ENCODE peak calls at places on chromosome X, in seven cellular contexts. C, Y, S, L, K, F and U are unnamed samples.

GRCh38 chrX:50691820-50692219 is 122.2 kb downstream of the SHROOM4 start:
- DNase-seq in C (peak), Y (peak), S (peak), L (no peak), K (peak), F (peak), U (no peak)

GRCh38 chrX:16892504-16893362 is 22.6 kb upstream of the RBBP7 start:
- DNase-seq in C (peak), Y (peak), S (peak), L (peak), K (no peak), F (peak), U (peak)

GRCh38 chrX:18789916-18790315 is 82.5 kb downstream of the PPEF1 start:
- DNase-seq in C (no peak), Y (no peak), S (no peak), L (no peak), K (no peak), F (no peak), U (no peak)

GRCh38 chrX:31500920-31501319 is 429.1 kb upstream of the FTHL17 start:
- DNase-seq in C (no peak), Y (no peak), S (no peak), L (no peak), K (no peak), F (no peak), U (no peak)

GRCh38 chrX:56751071-56751470 is 22.0 kb downstream of the NBDY start:
- DNase-seq in C (no peak), Y (no peak), S (no peak), L (no peak), K (no peak), F (no peak), U (no peak)

GRCh38 chrX:43731086-43731485 is 75.0 kb downstream of the MAOA start:
- DNase-seq in C (no peak), Y (no peak), S (no peak), L (no peak), K (no peak), F (no peak), U (no peak)

GRCh38 chrX:13939741-13940597 is 89.7 kb downstream of the GEMIN8 start:
- DNase-seq in C (no peak), Y (no peak), S (no peak), L (no peak), K (no peak), F (no peak), U (no peak)

GRCh38 chrX:136121788-136122187 is 25.5 kb upstream of the FHL1 start:
- DNase-seq in C (no peak), Y (no peak), S (no peak), L (no peak), K (no peak), F (no peak), U (no peak)

GRCh38 chrX:119007189-119007770 is 32.9 kb downstream of the LONRF3 start:
- DNase-seq in C (no peak), Y (no peak), S (no peak), L (no peak), K (no peak), F (no peak), U (no peak)

GRCh38 chrX:70196961-70197805 is 19.9 kb downstream of the DGAT2L6 start:
- DNase-seq in C (peak), Y (peak), S (peak), L (no peak), K (peak), F (peak), U (peak)

GRCh38 chrX:103747199-103747598 is 29.4 kb upstream of the PLP1 start:
- DNase-seq in C (no peak), Y (no peak), S (no peak), L (no peak), K (no peak), F (no peak), U (no peak)

GRCh38 chrX:119618439-119618838 is 12.2 kb upstream of the NKRF start:
- DNase-seq in C (no peak), Y (no peak), S (no peak), L (no peak), K (no peak), F (no peak), U (no peak)

GRCh38 chrX:115892787-115893671 is 277.5 kb upstream of the AGTR2 start:
- DNase-seq in C (peak), Y (peak), S (peak), L (peak), K (no peak), F (peak), U (peak)

GRCh38 chrX:50117477-50117876 is 83.3 kb downstream of the AKAP4 start:
- DNase-seq in C (no peak), Y (no peak), S (no peak), L (no peak), K (no peak), F (no peak), U (no peak)

GRCh38 chrX:97633798-97634197 is 750.1 kb downstream of the RPA4 start:
- DNase-seq in C (no peak), Y (no peak), S (no peak), L (no peak), K (no peak), F (no peak), U (no peak)

GRCh38 chrX:19893722-19894121 is 6.3 kb upstream of the SH3KBP1 start:
- DNase-seq in C (no peak), Y (no peak), S (no peak), L (no peak), K (no peak), F (peak), U (no peak)

GRCh38 chrX:136780738-136781137 is at the start of gene ARHGEF6:
- DNase-seq in C (no peak), Y (no peak), S (no peak), L (no peak), K (no peak), F (no peak), U (no peak)

GRCh38 chrX:48107717-48108116 is 22.7 kb upstream of the SPACA5B start:
- DNase-seq in C (peak), Y (no peak), S (no peak), L (no peak), K (no peak), F (no peak), U (no peak)

GRCh38 chrX:41350976-41351569 is 17.1 kb downstream of the DDX3X start:
- DNase-seq in C (no peak), Y (no peak), S (no peak), L (no peak), K (no peak), F (no peak), U (no peak)

GRCh38 chrX:34377645-34378044 is 245.5 kb upstream of the FAM47A start:
- DNase-seq in C (no peak), Y (no peak), S (no peak), L (no peak), K (no peak), F (no peak), U (no peak)

GRCh38 chrX:155048997-155049619 is 21.8 kb downstream of the CMC4 start:
- DNase-seq in C (peak), Y (no peak), S (peak), L (no peak), K (no peak), F (peak), U (peak)

GRCh38 chrX:70481871-70482270 is 37.2 kb downstream of the DLG3 start:
- DNase-seq in C (no peak), Y (no peak), S (no peak), L (no peak), K (no peak), F (no peak), U (no peak)

GRCh38 chrX:38403834-38404233 is 51.4 kb downstream of the OTC start:
- DNase-seq in C (no peak), Y (no peak), S (no peak), L (no peak), K (no peak), F (no peak), U (no peak)

GRCh38 chrX:130788786-130789581 is 114.0 kb downstream of the ENOX2 start:
- DNase-seq in C (no peak), Y (no peak), S (no peak), L (no peak), K (no peak), F (no peak), U (no peak)

GRCh38 chrX:39899059-39899458 is 198.7 kb downstream of the BCOR start:
- DNase-seq in C (no peak), Y (no peak), S (no peak), L (no peak), K (no peak), F (no peak), U (no peak)
- TF ChIP-seq SIN3A in C (no peak), Y (no peak), S (no peak), L (no peak), K (no peak), F (no peak), U (no peak)

GRCh38 chrX:86148594-86148993 is 343 bp downstream of the DACH2 start:
- DNase-seq in C (no peak), Y (no peak), S (no peak), L (no peak), K (no peak), F (no peak), U (no peak)
- TF ChIP-seq SIN3A in C (no peak), Y (no peak), S (no peak), L (no peak), K (no peak), F (no peak), U (no peak)

GRCh38 chrX:15298201-15298600 is 17.2 kb downstream of the ASB11 start:
- DNase-seq in C (no peak), Y (no peak), S (no peak), L (no peak), K (no peak), F (no peak), U (no peak)

GRCh38 chrX:15293471-15293870 is 22.0 kb downstream of the ASB11 start:
- DNase-seq in C (no peak), Y (no peak), S (no peak), L (no peak), K (no peak), F (no peak), U (no peak)

GRCh38 chrX:15298780-15299179 is 16.7 kb downstream of the ASB11 start:
- DNase-seq in C (no peak), Y (no peak), S (no peak), L (no peak), K (no peak), F (no peak), U (no peak)

DNA sequence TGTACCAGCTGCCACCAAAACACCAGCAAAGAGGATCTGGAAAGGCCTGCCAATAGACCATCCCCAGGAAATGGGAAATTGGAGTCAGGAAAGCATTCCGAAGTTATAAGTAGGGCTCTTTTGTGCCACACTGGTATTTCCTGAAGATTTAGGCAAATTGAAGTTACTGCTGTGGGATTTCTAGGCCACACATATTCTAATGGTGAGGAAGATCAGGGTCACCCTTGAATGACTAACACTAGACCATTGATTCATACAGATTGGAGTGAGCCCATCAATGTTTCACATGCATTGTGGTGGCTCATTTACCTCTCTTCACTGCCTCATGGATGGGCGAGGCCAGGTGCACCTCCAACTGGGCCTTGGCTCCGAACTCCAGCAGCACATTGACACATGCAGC is 22.6 kb downstream of the ASB11 start:
- DNase-seq in C (no peak), Y (no peak), S (no peak), L (no peak), K (no peak), F (no peak), U (no peak)
- TF ChIP-seq SIN3A in C (no peak), Y (no peak), S (no peak), L (no peak), K (no peak), F (no peak), U (no peak)

GRCh38 chrX:123331859-123332258 is 147.8 kb downstream of the GRIA3 start:
- DNase-seq in C (no peak), Y (no peak), S (no peak), L (no peak), K (no peak), F (no peak), U (no peak)

GRCh38 chrX:123339201-123339905 is 155.3 kb downstream of the GRIA3 start:
- DNase-seq in C (no peak), Y (no peak), S (no peak), L (no peak), K (no peak), F (no peak), U (no peak)

GRCh38 chrX:123338240-123338639 is 154.2 kb downstream of the GRIA3 start:
- DNase-seq in C (no peak), Y (no peak), S (no peak), L (no peak), K (no peak), F (no peak), U (no peak)

GRCh38 chrX:123340691-123341090 is 156.6 kb downstream of the GRIA3 start:
- DNase-seq in C (no peak), Y (no peak), S (no peak), L (no peak), K (no peak), F (no peak), U (no peak)

GRCh38 chrX:123336666-123337065 is 152.6 kb downstream of the GRIA3 start:
- DNase-seq in C (no peak), Y (no peak), S (no peak), L (no peak), K (no peak), F (no peak), U (no peak)
- TF ChIP-seq SIN3A in C (no peak), Y (no peak), S (no peak), L (no peak), K (no peak), F (no peak), U (no peak)

GRCh38 chrX:154012336-154012991 is 7.2 kb downstream of the IRAK1 start:
- DNase-seq in C (no peak), Y (no peak), S (no peak), L (no peak), K (no peak), F (peak), U (no peak)

GRCh38 chrX:154011376-154012335 is 8.0 kb downstream of the IRAK1 start:
- DNase-seq in C (no peak), Y (no peak), S (no peak), L (no peak), K (no peak), F (no peak), U (no peak)

GRCh38 chrX:154014429-154015380 is 5.0 kb downstream of the IRAK1 start:
- DNase-seq in C (no peak), Y (no peak), S (no peak), L (no peak), K (no peak), F (no peak), U (no peak)

GRCh38 chrX:154013614-154014360 is 5.9 kb downstream of the IRAK1 start:
- DNase-seq in C (peak), Y (no peak), S (peak), L (no peak), K (peak), F (no peak), U (no peak)

DNA sequence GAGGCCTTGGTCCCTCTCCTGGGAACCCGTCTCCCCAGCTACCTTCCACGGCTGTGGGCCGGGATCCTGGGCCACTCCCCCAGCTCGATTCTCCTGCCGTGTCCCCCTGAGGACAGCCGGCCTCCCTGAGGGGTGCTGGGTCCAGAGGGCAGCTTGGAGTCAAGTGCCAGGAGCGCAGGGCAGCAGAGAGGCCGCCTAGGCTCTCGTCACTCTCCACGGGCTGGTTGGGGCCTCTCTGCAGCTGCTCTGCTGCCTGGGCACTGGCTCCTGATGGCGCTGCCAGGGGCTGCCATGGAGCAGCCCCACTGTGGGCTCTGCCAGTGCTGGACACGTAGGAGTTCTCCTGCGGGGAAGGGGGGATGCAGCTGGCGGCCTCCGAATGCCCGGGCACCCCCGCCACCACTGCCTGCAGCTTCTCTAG is 6.7 kb downstream of the IRAK1 start:
- DNase-seq in C (no peak), Y (no peak), S (no peak), L (no peak), K (no peak), F (no peak), U (no peak)
- TF ChIP-seq SIN3A in C (no peak), Y (no peak), S (no peak), L (no peak), K (no peak), F (no peak), U (no peak)

GRCh38 chrX:23787745-23788118 is 4.8 kb downstream of the SAT1 start:
- DNase-seq in C (no peak), Y (no peak), S (no peak), L (no peak), K (no peak), F (no peak), U (no peak)
- TF ChIP-seq SIN3A in C (no peak), Y (no peak), S (no peak), L (no peak), K (no peak), F (no peak), U (no peak)

GRCh38 chrX:57951666-57952319 is 41.5 kb upstream of the ZXDA start:
- DNase-seq in C (no peak), Y (no peak), S (no peak), L (no peak), K (no peak), F (no peak), U (no peak)
- TF ChIP-seq SIN3A in C (no peak), Y (no peak), S (no peak), L (no peak), K (no peak), F (no peak), U (no peak)

DNA sequence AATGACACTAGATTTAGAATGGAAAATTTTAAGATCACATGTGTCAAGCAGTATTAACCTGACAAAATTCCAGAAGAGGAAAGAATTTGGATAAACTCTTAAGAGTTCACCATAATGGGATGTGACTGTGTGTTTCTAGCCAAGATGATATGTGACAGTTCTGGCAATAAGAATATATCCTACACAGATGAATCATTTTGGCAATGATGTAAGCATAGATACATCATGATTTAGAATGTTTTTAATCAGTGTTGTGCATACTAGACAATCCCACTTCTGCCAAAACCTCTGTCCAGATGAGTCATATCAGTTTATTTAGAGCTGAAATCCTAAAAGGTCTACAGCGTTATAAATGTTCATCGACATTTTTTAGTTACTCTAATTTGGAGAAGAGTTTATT is 48.8 kb downstream of the PTCHD1 start:
- DNase-seq in C (no peak), Y (no peak), S (no peak), L (no peak), K (no peak), F (no peak), U (no peak)
- TF ChIP-seq SIN3A in C (no peak), Y (no peak), S (no peak), L (no peak), K (no peak), F (no peak), U (no peak)